ENCODE peak calls at places on chromosomes 11 and 22, in six cellular contexts. F, W, V, T, I and M are unnamed samples.
A peak's percentile ranks its signal among the peaks of the same experiment; 100 is the strongest.

GRCh38 chr11:112780351-112781043 is 180.7 kb upstream of the NCAM1 start:
- DNase-seq in F (no peak), W (peak; percentile 88), V (no peak), T (no peak), I (no peak), M (no peak)

GRCh38 chr11:209275-210121 is 2.0 kb downstream of the RIC8A start:
- DNase-seq in F (peak; percentile 95), W (peak; percentile 65), V (no peak), T (no peak), I (no peak), M (peak; percentile 33)

GRCh38 chr11:128874406-128874805 is 7.3 kb upstream of the KCNJ1 start:
- DNase-seq in F (no peak), W (no peak), V (no peak), T (no peak), I (no peak), M (no peak)

GRCh38 chr11:31973175-31973574 is 117.7 kb upstream of the RCN1 start:
- DNase-seq in F (no peak), W (no peak), V (no peak), T (no peak), I (no peak), M (no peak)

GRCh38 chr22:29742319-29742718 is 22.5 kb downstream of the CABP7 start:
- DNase-seq in F (peak; percentile 42), W (peak; percentile 18), V (no peak), T (no peak), I (peak; percentile 20), M (no peak)

GRCh38 chr22:39601180-39601535 is 30.6 kb downstream of the CACNA1I start:
- DNase-seq in F (peak; percentile 68), W (no peak), V (no peak), T (no peak), I (no peak), M (peak; percentile 58)

GRCh38 chr11:94650756-94651155 is 83.6 kb downstream of the PIWIL4 start:
- DNase-seq in F (peak; percentile 83), W (peak; percentile 92), V (no peak), T (peak; percentile 49), I (no peak), M (no peak)

GRCh38 chr22:23649071-23649501 is 17.0 kb upstream of the DRICH1 start:
- DNase-seq in F (no peak), W (no peak), V (no peak), T (peak; percentile 33), I (no peak), M (no peak)

GRCh38 chr11:109424893-109425292 is 2.9 kb downstream of the C11orf87 start:
- DNase-seq in F (no peak), W (no peak), V (no peak), T (peak; percentile 47), I (peak; percentile 36), M (peak; percentile 2)

GRCh38 chr22:28817919-28818859 is 17.8 kb upstream of the XBP1 start:
- DNase-seq in F (no peak), W (no peak), V (no peak), T (peak; percentile 78), I (no peak), M (peak; percentile 46)

GRCh38 chr11:3001496-3001895 is 9.4 kb upstream of the NAP1L4 start:
- DNase-seq in F (no peak), W (peak; percentile 83), V (no peak), T (no peak), I (no peak), M (no peak)

GRCh38 chr11:9756461-9756860 is 92.6 kb downstream of the SWAP70 start:
- DNase-seq in F (no peak), W (no peak), V (no peak), T (no peak), I (no peak), M (peak; percentile 34)

GRCh38 chr22:41656515-41656914 is 32.2 kb downstream of the SNU13 start:
- DNase-seq in F (peak; percentile 41), W (no peak), V (no peak), T (no peak), I (no peak), M (no peak)

GRCh38 chr22:36197601-36198146 is 3.9 kb downstream of the APOL4 start:
- DNase-seq in F (no peak), W (peak; percentile 76), V (no peak), T (no peak), I (peak; percentile 83), M (peak; percentile 22)

GRCh38 chr11:126318642-126319373 is 14.9 kb downstream of the DCPS start:
- DNase-seq in F (peak; percentile 94), W (peak; percentile 71), V (no peak), T (peak; percentile 36), I (peak; percentile 89), M (peak; percentile 22)

GRCh38 chr22:37632174-37633081 is 7.0 kb upstream of the SH3BP1 start:
- DNase-seq in F (peak; percentile 86), W (no peak), V (no peak), T (no peak), I (no peak), M (no peak)

GRCh38 chr22:37940698-37941376 is 12.6 kb downstream of the C22orf23 start:
- DNase-seq in F (peak; percentile 94), W (no peak), V (no peak), T (no peak), I (no peak), M (no peak)

GRCh38 chr11:64742940-64743590 is 877 bp downstream of the RASGRP2 start:
- DNase-seq in F (peak; percentile 100), W (peak; percentile 91), V (no peak), T (peak; percentile 87), I (peak; percentile 29), M (peak; percentile 70)

GRCh38 chr11:31940396-31941037 is 129.4 kb upstream of the PAX6 start:
- DNase-seq in F (no peak), W (peak; percentile 64), V (no peak), T (no peak), I (no peak), M (no peak)

GRCh38 chr22:33677536-33677935 is 242.7 kb downstream of the LARGE1 start:
- DNase-seq in F (no peak), W (no peak), V (no peak), T (no peak), I (no peak), M (no peak)

GRCh38 chr11:60921777-60922335 is 2.4 kb upstream of the TMEM132A start:
- DNase-seq in F (peak; percentile 82), W (peak; percentile 43), V (no peak), T (no peak), I (no peak), M (no peak)

GRCh38 chr11:110075087-110075821 is 17.9 kb upstream of the ZC3H12C start:
- DNase-seq in F (no peak), W (peak; percentile 73), V (no peak), T (no peak), I (no peak), M (no peak)

GRCh38 chr11:120912504-120912903 is 111.4 kb upstream of the TBCEL start:
- DNase-seq in F (peak; percentile 86), W (no peak), V (peak; percentile 53), T (no peak), I (no peak), M (peak; percentile 46)

GRCh38 chr11:117828641-117829368 is 4.3 kb upstream of the FXYD2 start:
- DNase-seq in F (peak; percentile 91), W (no peak), V (no peak), T (peak; percentile 46), I (peak; percentile 99), M (no peak)

GRCh38 chr22:22244337-22245250 is at the start of gene VPREB1:
- DNase-seq in F (peak; percentile 76), W (no peak), V (no peak), T (no peak), I (peak; percentile 40), M (peak; percentile 63)

GRCh38 chr22:22242488-22242887 is 2.1 kb upstream of the VPREB1 start:
- DNase-seq in F (no peak), W (no peak), V (no peak), T (no peak), I (no peak), M (no peak)

GRCh38 chr22:22239311-22239939 is 5.2 kb upstream of the VPREB1 start:
- DNase-seq in F (no peak), W (no peak), V (no peak), T (no peak), I (no peak), M (no peak)

GRCh38 chr22:22243033-22243680 is 1.4 kb upstream of the VPREB1 start:
- DNase-seq in F (no peak), W (no peak), V (no peak), T (no peak), I (no peak), M (peak; percentile 32)

DNA sequence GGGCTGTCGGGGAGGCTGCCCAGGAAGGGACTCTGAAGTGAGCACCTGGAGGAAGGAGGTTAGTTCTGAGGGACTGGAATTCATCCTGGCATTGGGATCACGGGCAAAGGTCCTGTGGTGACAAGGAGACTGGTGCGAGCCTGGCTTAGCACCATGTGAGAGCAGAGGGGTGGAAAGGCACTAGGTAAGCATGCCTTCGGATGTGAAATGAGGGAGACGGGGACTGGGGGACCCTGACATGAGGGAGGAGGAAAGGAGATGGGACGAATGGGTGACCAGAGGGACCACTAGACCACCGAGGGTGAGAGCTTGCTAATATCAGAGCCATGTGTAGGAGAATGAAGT is 3.1 kb upstream of the VPREB1 start:
- DNase-seq in F (no peak), W (no peak), V (no peak), T (no peak), I (no peak), M (no peak)
- H3K4me1 ChIP-seq in F (no peaks in the 10 kb centered on the region), W (no peaks in the 10 kb centered on the region), V (no peaks in the 10 kb centered on the region), T (no peaks in the 10 kb centered on the region), I (peaks cover 21% of the 10 kb centered on the region), M (peaks cover 38% of the 10 kb centered on the region)

GRCh38 chr11:45771194-45771941 is 33.6 kb upstream of the SLC35C1 start:
- DNase-seq in F (peak; percentile 89), W (peak; percentile 84), V (peak; percentile 50), T (peak; percentile 65), I (peak; percentile 80), M (peak; percentile 62)
- H3K27ac ChIP-seq in F (no peak overlapping the region), W (peak overlapping the region; percentile 27), V (no peak overlapping the region), T (peak overlapping the region; percentile 66), I (peak overlapping the region; percentile 57), M (no peak overlapping the region)

DNA sequence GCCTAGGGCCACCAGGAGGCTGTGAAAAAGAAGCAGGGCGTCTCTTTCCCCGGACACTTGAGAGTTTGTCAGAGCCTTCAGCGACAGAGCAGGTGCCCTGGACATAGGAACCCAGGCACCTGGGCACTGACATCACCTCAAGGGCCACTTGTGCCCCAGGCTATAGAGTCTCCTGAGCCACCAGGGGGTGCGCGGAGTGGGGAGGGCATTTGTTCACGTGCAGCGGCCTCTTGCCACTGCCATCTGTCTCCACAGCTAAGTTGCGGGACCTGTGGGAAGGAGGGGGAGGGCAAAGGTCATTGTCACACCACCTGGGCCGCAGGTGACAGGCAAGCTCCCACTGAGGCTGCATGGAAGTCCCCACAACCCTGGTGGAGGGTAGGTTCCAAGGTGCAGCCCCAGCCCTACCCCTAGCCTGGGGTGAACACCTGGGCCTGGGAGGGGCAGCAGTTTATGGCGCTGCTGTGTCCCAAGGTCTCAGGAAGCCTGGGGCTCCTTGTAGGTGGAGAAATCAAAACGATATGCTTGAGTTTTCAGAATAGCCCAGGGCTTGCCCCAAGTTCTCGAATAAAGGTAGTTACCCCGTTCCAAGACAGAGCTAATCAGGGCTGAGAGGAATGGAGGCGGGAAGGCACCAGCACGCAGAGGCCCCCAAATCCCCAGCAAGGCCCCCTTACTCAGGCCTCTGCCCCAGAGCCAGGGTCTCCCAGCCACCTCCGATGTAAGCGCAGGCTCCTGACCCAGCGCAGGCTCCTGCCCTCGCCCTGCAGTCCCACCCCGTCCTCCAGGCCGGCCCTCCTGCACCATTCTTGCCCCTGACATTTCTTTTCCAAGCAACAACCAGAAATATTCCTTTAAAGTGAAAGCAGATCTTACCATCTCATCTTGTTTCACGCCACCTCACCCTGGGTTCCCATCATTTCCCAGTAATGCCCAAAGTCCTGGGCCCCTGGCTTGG is 79.3 kb downstream of the PIWIL3 start:
- DNase-seq in F (peak; percentile 53), W (no peak), V (no peak), T (peak; percentile 83), I (no peak), M (no peak)
- H3K4me1 ChIP-seq in F (no peaks in the 10 kb centered on the region), W (peaks cover 9% of the 10 kb centered on the region), V (no peaks in the 10 kb centered on the region), T (peaks cover 43% of the 10 kb centered on the region), I (peaks cover 52% of the 10 kb centered on the region), M (no peaks in the 10 kb centered on the region)

GRCh38 chr11:86035164-86035563 is 33.7 kb downstream of the PICALM start:
- DNase-seq in F (no peak), W (no peak), V (no peak), T (no peak), I (no peak), M (no peak)
- H3K27ac ChIP-seq in F (peak overlapping the region; percentile 27), W (no peak overlapping the region), V (no peak overlapping the region), T (no peak overlapping the region), I (no peak overlapping the region), M (no peak overlapping the region)